ENCODE peak calls at places on chromosomes 12 and 14, in seven cellular contexts. One of them, this sample, is unnamed.

GRCh38 chr14:24427537-24428508 is 1.6 kb downstream of the CBLN3 start:
- DNase-seq in mesenteric fat pad: peak
- DNase-seq in Calu3: no peak
- DNase-seq in HEK293T: no peak
- DNase-seq in GM23338: no peak
- DNase-seq in nucleus accumbens: no peak
- DNase-seq in IMR-90: no peak
- DNase-seq in this sample: no peak

GRCh38 chr12:91478500-91478899 is 295.9 kb upstream of the DCN start:
- DNase-seq in IMR-90: no peak
- DNase-seq in Calu3: no peak
- DNase-seq in nucleus accumbens: no peak
- DNase-seq in GM23338: no peak
- DNase-seq in HEK293T: no peak
- DNase-seq in mesenteric fat pad: no peak
- DNase-seq in this sample: no peak

GRCh38 chr14:74504874-74505617 is 11.5 kb downstream of the ISCA2 start:
- DNase-seq in Calu3: no peak
- DNase-seq in HEK293T: no peak
- DNase-seq in GM23338: no peak
- DNase-seq in nucleus accumbens: no peak
- DNase-seq in IMR-90: no peak
- DNase-seq in mesenteric fat pad: peak
- DNase-seq in this sample: no peak

GRCh38 chr14:33019346-33019745 is 80.7 kb downstream of the NPAS3 start:
- DNase-seq in mesenteric fat pad: no peak
- DNase-seq in Calu3: no peak
- DNase-seq in GM23338: no peak
- DNase-seq in HEK293T: no peak
- DNase-seq in IMR-90: no peak
- DNase-seq in nucleus accumbens: no peak
- DNase-seq in this sample: no peak

GRCh38 chr12:56086608-56087007 is 6.6 kb downstream of the ERBB3 start:
- DNase-seq in HEK293T: no peak
- DNase-seq in Calu3: no peak
- DNase-seq in nucleus accumbens: no peak
- DNase-seq in mesenteric fat pad: no peak
- DNase-seq in IMR-90: no peak
- DNase-seq in GM23338: no peak
- DNase-seq in this sample: no peak

GRCh38 chr12:112328411-112329124 is 53.7 kb downstream of the HECTD4 start:
- DNase-seq in mesenteric fat pad: no peak
- DNase-seq in nucleus accumbens: no peak
- DNase-seq in IMR-90: no peak
- DNase-seq in Calu3: no peak
- DNase-seq in HEK293T: no peak
- DNase-seq in GM23338: no peak
- DNase-seq in this sample: no peak

GRCh38 chr12:122203301-122203967 is at the start of gene B3GNT4:
- DNase-seq in Calu3: peak
- DNase-seq in IMR-90: peak
- DNase-seq in mesenteric fat pad: no peak
- DNase-seq in nucleus accumbens: peak
- DNase-seq in HEK293T: peak
- DNase-seq in GM23338: peak
- DNase-seq in this sample: peak

GRCh38 chr14:95876769-95877490 is at the start of gene TUNAR:
- DNase-seq in mesenteric fat pad: no peak
- DNase-seq in nucleus accumbens: no peak
- DNase-seq in HEK293T: peak
- DNase-seq in GM23338: peak
- DNase-seq in Calu3: no peak
- DNase-seq in IMR-90: no peak
- DNase-seq in this sample: peak

GRCh38 chr12:49389092-49389703 is 21.9 kb downstream of the SPATS2 start:
- DNase-seq in GM23338: peak
- DNase-seq in IMR-90: no peak
- DNase-seq in Calu3: no peak
- DNase-seq in HEK293T: no peak
- DNase-seq in mesenteric fat pad: no peak
- DNase-seq in nucleus accumbens: no peak
- DNase-seq in this sample: no peak

GRCh38 chr12:82650627-82651337 is 35.9 kb upstream of the TMTC2 start:
- DNase-seq in HEK293T: peak
- DNase-seq in mesenteric fat pad: no peak
- DNase-seq in nucleus accumbens: no peak
- DNase-seq in GM23338: no peak
- DNase-seq in IMR-90: no peak
- DNase-seq in Calu3: peak
- DNase-seq in this sample: peak

GRCh38 chr12:25187781-25188180 is 7.2 kb downstream of the DNAI7 start:
- DNase-seq in IMR-90: peak
- DNase-seq in HEK293T: no peak
- DNase-seq in nucleus accumbens: no peak
- DNase-seq in GM23338: no peak
- DNase-seq in mesenteric fat pad: no peak
- DNase-seq in Calu3: no peak
- DNase-seq in this sample: peak

GRCh38 chr12:75389061-75389460 is 1.8 kb upstream of the GLIPR1L2 start:
- DNase-seq in nucleus accumbens: no peak
- DNase-seq in IMR-90: peak
- DNase-seq in GM23338: no peak
- DNase-seq in Calu3: peak
- DNase-seq in HEK293T: no peak
- DNase-seq in mesenteric fat pad: no peak
- DNase-seq in this sample: peak

GRCh38 chr14:89000007-89000942 is 175.8 kb downstream of the TTC8 start:
- DNase-seq in Calu3: peak
- DNase-seq in nucleus accumbens: no peak
- DNase-seq in HEK293T: peak
- DNase-seq in IMR-90: peak
- DNase-seq in mesenteric fat pad: no peak
- DNase-seq in GM23338: peak
- DNase-seq in this sample: peak

GRCh38 chr12:132154341-132154761 is 10.1 kb downstream of the NOC4L start:
- DNase-seq in HEK293T: no peak
- DNase-seq in Calu3: no peak
- DNase-seq in IMR-90: no peak
- DNase-seq in nucleus accumbens: no peak
- DNase-seq in GM23338: no peak
- DNase-seq in mesenteric fat pad: no peak
- DNase-seq in this sample: no peak

GRCh38 chr12:121334513-121335343 is 17.5 kb downstream of the ANAPC5 start:
- DNase-seq in nucleus accumbens: no peak
- DNase-seq in HEK293T: peak
- DNase-seq in IMR-90: peak
- DNase-seq in GM23338: peak
- DNase-seq in mesenteric fat pad: no peak
- DNase-seq in Calu3: peak
- DNase-seq in this sample: peak

GRCh38 chr14:43042408-43042807 is 1435.7 kb downstream of the LRFN5 start:
- DNase-seq in IMR-90: no peak
- DNase-seq in GM23338: no peak
- DNase-seq in mesenteric fat pad: no peak
- DNase-seq in nucleus accumbens: no peak
- DNase-seq in HEK293T: no peak
- DNase-seq in Calu3: no peak
- DNase-seq in this sample: no peak

GRCh38 chr14:94392510-94392935 is 4.1 kb upstream of the SERPINA1 start:
- DNase-seq in HEK293T: no peak
- DNase-seq in GM23338: no peak
- DNase-seq in IMR-90: peak
- DNase-seq in mesenteric fat pad: no peak
- DNase-seq in nucleus accumbens: peak
- DNase-seq in Calu3: no peak
- DNase-seq in this sample: peak

GRCh38 chr12:52434096-52434733 is at the start of gene KRT75:
- DNase-seq in nucleus accumbens: no peak
- DNase-seq in IMR-90: no peak
- DNase-seq in mesenteric fat pad: no peak
- DNase-seq in Calu3: no peak
- DNase-seq in HEK293T: no peak
- DNase-seq in GM23338: no peak
- DNase-seq in this sample: no peak

GRCh38 chr14:99946652-99947489 is 118.4 kb upstream of the EVL start:
- DNase-seq in Calu3: peak
- DNase-seq in HEK293T: peak
- DNase-seq in GM23338: peak
- DNase-seq in mesenteric fat pad: no peak
- DNase-seq in nucleus accumbens: no peak
- DNase-seq in IMR-90: no peak
- DNase-seq in this sample: peak

GRCh38 chr12:75120202-75120774 is 89.4 kb downstream of the KCNC2 start:
- DNase-seq in IMR-90: no peak
- DNase-seq in GM23338: no peak
- DNase-seq in HEK293T: no peak
- DNase-seq in mesenteric fat pad: no peak
- DNase-seq in nucleus accumbens: no peak
- DNase-seq in Calu3: no peak
- DNase-seq in this sample: no peak

GRCh38 chr14:93926873-93927571 is at the start of gene FAM181A:
- DNase-seq in nucleus accumbens: no peak
- DNase-seq in IMR-90: no peak
- DNase-seq in Calu3: no peak
- DNase-seq in HEK293T: no peak
- DNase-seq in GM23338: no peak
- DNase-seq in mesenteric fat pad: no peak
- DNase-seq in this sample: no peak

This sample was measured in cardiac fibroblast.